ENCODE peak calls at places on chromosome X, in five cellular contexts. Y, A, V, D and W are unnamed samples.
A peak's percentile ranks its signal among the peaks of the same experiment; 100 is the strongest.

GRCh38 chrX:68249401-68249831 is 183.9 kb downstream of the OPHN1 start:
- DNase-seq in Y (no peak), V (no peak), A (peak; percentile 19), D (peak; percentile 43), W (no peak)

GRCh38 chrX:109475174-109475891 is 6.6 kb downstream of the GUCY2F start:
- DNase-seq in Y (no peak), V (no peak), A (peak; percentile 58), D (peak; percentile 55), W (peak; percentile 19)

GRCh38 chrX:96994088-96994487 is 110.4 kb downstream of the RPA4 start:
- DNase-seq in Y (no peak), A (no peak), D (no peak), V (no peak), W (no peak)

GRCh38 chrX:2676794-2677675 is 14.1 kb upstream of the CD99 start:
- DNase-seq in V (no peak), D (no peak), A (no peak), Y (no peak), W (no peak)

GRCh38 chrX:80648023-80648422 is 161.7 kb downstream of the BRWD3 start:
- DNase-seq in Y (no peak), A (no peak), V (no peak), D (peak; percentile 12), W (no peak)

GRCh38 chrX:107851215-107851614 is 25.5 kb downstream of the MID2 start:
- DNase-seq in A (no peak), V (no peak), Y (no peak), D (no peak), W (no peak)

GRCh38 chrX:111170017-111170416 is 74.0 kb downstream of the PAK3 start:
- DNase-seq in A (no peak), D (no peak), Y (no peak), V (no peak), W (no peak)

GRCh38 chrX:151734446-151734845 is at the start of gene CNGA2:
- DNase-seq in Y (no peak), D (no peak), A (no peak), V (no peak), W (no peak)

GRCh38 chrX:106612403-106612789 is 618 bp downstream of the RADX start:
- DNase-seq in A (no peak), Y (no peak), V (no peak), D (no peak), W (no peak)

GRCh38 chrX:19990225-19990518 is 689 bp downstream of the BCLAF3 start:
- DNase-seq in A (no peak), Y (no peak), D (no peak), V (no peak), W (peak; percentile 7)

GRCh38 chrX:150774798-150775568 is 81.8 kb downstream of the MTMR1 start:
- DNase-seq in A (no peak), Y (no peak), D (no peak), V (no peak), W (no peak)

GRCh38 chrX:41661366-41662095 is 27.2 kb upstream of the GPR34 start:
- DNase-seq in Y (no peak), V (no peak), D (no peak), A (no peak), W (no peak)

GRCh38 chrX:132834109-132834508 is 124.3 kb downstream of the HS6ST2 start:
- DNase-seq in A (no peak), V (no peak), Y (no peak), D (no peak), W (no peak)

GRCh38 chrX:74085642-74086236 is 218.2 kb upstream of the ZCCHC13 start:
- DNase-seq in Y (no peak), V (no peak), A (no peak), D (no peak), W (no peak)

GRCh38 chrX:18893536-18893935 is 90.4 kb downstream of the PHKA2 start:
- DNase-seq in V (no peak), Y (no peak), D (no peak), A (no peak), W (no peak)

GRCh38 chrX:7266261-7266660 is 118.3 kb upstream of the PUDP start:
- DNase-seq in A (no peak), Y (no peak), D (no peak), V (no peak), W (no peak)

GRCh38 chrX:115029869-115030564 is 12.6 kb upstream of the IL13RA2 start:
- DNase-seq in D (no peak), V (no peak), Y (no peak), A (no peak), W (no peak)

GRCh38 chrX:41559662-41560061 is 112.5 kb downstream of the NYX start:
- DNase-seq in D (no peak), Y (no peak), V (no peak), A (no peak), W (no peak)

GRCh38 chrX:7706032-7706431 is 136.9 kb upstream of the VCX start:
- DNase-seq in V (no peak), Y (no peak), A (no peak), D (no peak), W (no peak)

DNA sequence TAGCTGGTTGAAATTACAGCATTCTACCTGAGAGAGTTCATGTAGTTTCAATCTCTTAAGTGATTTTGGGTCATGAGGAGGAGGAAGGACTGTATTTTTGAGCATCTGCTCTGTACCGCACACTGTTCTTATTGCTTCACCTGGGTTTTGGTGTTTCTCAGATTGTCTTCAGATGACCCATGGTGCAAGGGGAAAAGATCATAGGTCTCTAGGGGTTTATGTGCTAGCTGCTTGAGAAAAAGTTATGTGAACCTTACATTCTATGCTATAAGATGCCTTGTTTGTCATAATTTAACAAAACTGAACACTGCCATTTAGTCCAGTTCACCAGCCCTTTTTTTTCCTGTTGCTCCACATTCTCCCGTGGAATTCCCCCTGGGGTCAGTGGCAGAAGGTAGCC is 60.4 kb downstream of the PDK3 start:
- DNase-seq in V (no peak), Y (no peak), A (no peak), D (no peak), W (no peak)
- TF ChIP-seq POLR2A in V (no peak), Y (no peak), A (no peak), D (no peak), W (no peak)

GRCh38 chrX:119605739-119606507 is at the start of gene NKRF:
- DNase-seq in D (peak; percentile 94), Y (peak; percentile 56), A (peak; percentile 93), V (peak; percentile 93), W (peak; percentile 72)

GRCh38 chrX:119604778-119605177 is 1.4 kb downstream of the NKRF start:
- DNase-seq in D (no peak), Y (no peak), V (no peak), A (no peak), W (no peak)

GRCh38 chrX:119602701-119603255 is 3.4 kb downstream of the NKRF start:
- DNase-seq in V (no peak), D (no peak), A (no peak), Y (no peak), W (no peak)

GRCh38 chrX:119605398-119605738 is 856 bp downstream of the NKRF start:
- DNase-seq in Y (no peak), D (peak; percentile 18), V (no peak), A (no peak), W (no peak)

DNA sequence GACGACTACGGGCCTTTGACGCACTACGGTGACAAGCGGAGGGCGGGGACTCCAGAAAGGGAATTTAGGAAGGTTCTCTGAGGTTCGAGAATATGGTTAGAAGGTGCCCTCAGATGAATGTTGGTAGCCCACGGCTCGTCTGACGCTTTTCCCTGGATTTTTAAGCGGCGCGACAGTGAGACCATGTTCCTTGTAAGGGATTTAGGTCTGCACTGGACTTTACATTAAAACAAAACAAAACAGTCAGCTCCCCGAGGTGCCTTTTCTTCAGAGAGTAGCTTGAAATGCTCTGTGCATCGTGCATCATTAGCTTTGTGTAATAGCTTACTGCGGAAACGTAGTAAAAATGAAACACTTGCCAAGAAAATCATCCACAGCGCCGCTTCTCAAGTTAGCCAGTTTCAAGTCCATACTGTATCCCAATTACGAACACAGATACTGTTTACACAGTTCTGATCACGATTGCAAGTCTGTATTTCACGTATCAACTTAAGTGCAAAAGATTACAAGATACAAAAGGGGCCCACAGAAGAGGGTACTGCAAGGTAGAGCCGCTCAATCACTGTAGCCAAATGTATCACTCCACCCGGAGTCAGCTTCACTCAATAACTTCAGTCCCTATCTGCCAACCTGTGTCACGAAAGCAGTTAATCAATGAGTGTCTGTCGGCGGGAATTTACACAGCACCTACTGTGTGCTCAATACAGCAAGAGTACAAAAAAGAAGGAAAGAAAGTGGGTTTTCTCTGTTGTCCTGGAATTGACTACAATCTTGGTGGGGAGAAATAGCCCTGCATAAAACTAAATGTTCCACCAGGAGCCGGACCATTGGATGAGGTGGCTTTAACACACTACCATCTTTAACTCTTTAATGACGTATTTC is 525 bp upstream of the NKRF start:
- DNase-seq in V (no peak), A (no peak), Y (no peak), D (peak; percentile 14), W (no peak)
- TF ChIP-seq POLR2A in V (no peak), A (no peak), Y (no peak), D (no peak), W (no peak)

DNA sequence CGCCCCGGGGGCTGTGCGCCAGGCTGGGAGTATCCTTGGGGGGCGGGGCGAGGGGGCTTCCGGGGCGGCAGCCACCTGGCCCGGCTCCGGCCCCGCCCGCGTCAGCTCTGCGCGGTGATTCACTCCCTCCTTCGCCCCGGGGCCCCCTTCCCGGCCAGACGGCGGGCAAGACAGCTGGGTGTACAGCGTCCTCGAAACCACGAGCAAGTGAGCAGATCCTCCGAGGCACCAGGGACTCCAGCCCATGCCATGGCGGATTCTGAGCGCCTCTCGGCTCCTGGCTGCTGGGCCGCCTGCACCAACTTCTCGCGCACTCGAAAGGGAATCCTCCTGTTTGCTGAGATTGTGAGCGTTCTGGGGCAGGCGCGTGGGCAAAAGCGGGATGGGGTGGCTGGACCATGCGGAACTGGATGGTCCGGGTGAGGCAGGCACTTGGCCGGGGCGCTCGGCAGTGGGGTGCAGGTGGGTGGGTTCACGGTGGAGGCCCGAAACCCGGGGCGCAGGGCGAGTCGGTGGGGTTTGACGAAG is at the start of gene PLP2:
- DNase-seq in V (peak; percentile 78), Y (no peak), D (peak; percentile 34), A (peak; percentile 71), W (no peak)
- TF ChIP-seq POLR2A in V (no peak), Y (no peak), D (no peak), A (peak; percentile 50), W (peak; percentile 81)

DNA sequence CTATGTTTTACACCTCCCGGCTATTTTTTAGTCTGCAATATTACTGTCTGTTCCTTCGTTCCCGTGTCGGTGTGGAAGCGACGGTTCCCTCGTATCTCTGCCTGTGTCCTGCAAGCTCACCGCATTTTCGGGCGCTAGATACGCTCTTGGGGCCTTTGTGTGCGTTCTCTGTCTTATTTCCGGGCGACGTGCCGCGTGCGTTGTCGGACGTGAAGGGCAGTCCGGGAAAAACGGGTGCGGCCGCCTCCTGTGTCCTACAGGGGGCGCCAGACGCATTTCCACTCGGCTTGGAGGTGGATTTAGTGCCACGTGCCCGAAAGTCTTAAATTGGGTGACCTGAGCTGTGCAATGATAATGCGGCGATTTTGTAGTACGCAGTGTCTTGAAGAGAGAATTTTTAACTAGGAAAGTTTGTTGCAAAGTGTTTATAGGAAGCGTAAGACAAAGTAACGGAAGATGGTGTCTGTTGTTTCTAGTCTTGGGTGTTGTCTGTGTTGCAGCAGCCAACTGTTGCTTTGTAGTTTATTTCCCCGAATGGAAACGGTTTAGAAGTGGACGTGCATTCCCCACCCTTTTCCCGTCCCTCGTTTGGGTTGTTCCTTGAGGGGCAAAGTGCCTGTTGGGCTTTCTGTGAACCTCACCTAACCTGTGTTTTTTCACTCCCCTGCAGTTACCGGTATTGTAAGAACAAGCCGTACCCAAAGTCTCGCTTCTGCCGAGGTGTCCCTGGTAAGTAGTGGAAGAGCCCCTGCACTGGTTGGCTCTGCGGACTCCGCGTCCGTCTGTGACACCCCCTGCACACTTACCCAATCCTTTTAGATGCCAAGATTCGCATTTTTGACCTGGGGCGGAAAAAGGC is 720 bp downstream of the RPL10 start:
- DNase-seq in Y (no peak), D (peak; percentile 87), A (peak; percentile 87), V (peak; percentile 94), W (no peak)
- TF ChIP-seq POLR2A in Y (no peak), D (no peak), A (no peak), V (no peak), W (no peak)